ENCODE peak calls at places on chromosomes 2 and 18, in eight cellular contexts. One of them, this sample, is unnamed.
A peak's percentile ranks its signal among the peaks of the same experiment; 100 is the strongest.

GRCh38 chr2:234608946-234609345 is 112.1 kb upstream of the ARL4C start:
- DNase-seq in GM12864: no peak
- DNase-seq in pancreas: no peak
- DNase-seq in cardiac muscle cell: no peak
- DNase-seq in tibial nerve: no peak
- DNase-seq in B cell: no peak
- DNase-seq in adrenal gland: no peak
- DNase-seq in uterus: no peak
- DNase-seq in this sample: no peak

GRCh38 chr2:118838741-118839455 is 8.6 kb downstream of the EN1 start:
- DNase-seq in cardiac muscle cell: no peak
- DNase-seq in tibial nerve: no peak
- DNase-seq in uterus: no peak
- DNase-seq in pancreas: no peak
- DNase-seq in GM12864: no peak
- DNase-seq in B cell: no peak
- DNase-seq in adrenal gland: no peak
- DNase-seq in this sample: no peak

GRCh38 chr2:9390991-9391390 is 32.3 kb downstream of the ITGB1BP1 start:
- DNase-seq in GM12864: no peak
- DNase-seq in cardiac muscle cell: no peak
- DNase-seq in tibial nerve: no peak
- DNase-seq in B cell: no peak
- DNase-seq in uterus: no peak
- DNase-seq in adrenal gland: no peak
- DNase-seq in pancreas: peak; percentile 30
- DNase-seq in this sample: no peak

GRCh38 chr2:38013158-38013752 is 62.7 kb downstream of the CYP1B1 start:
- DNase-seq in pancreas: no peak
- DNase-seq in adrenal gland: no peak
- DNase-seq in B cell: no peak
- DNase-seq in GM12864: no peak
- DNase-seq in cardiac muscle cell: peak; percentile 30
- DNase-seq in uterus: no peak
- DNase-seq in tibial nerve: no peak
- DNase-seq in this sample: no peak

GRCh38 chr2:9330639-9331270 is 92.6 kb downstream of the ITGB1BP1 start:
- DNase-seq in adrenal gland: no peak
- DNase-seq in cardiac muscle cell: no peak
- DNase-seq in GM12864: no peak
- DNase-seq in uterus: no peak
- DNase-seq in tibial nerve: no peak
- DNase-seq in B cell: peak; percentile 22
- DNase-seq in pancreas: no peak
- DNase-seq in this sample: no peak

GRCh38 chr2:123514808-123515207 is 510.3 kb upstream of the CNTNAP5 start:
- DNase-seq in B cell: no peak
- DNase-seq in GM12864: no peak
- DNase-seq in tibial nerve: no peak
- DNase-seq in pancreas: no peak
- DNase-seq in adrenal gland: no peak
- DNase-seq in uterus: no peak
- DNase-seq in cardiac muscle cell: no peak
- DNase-seq in this sample: no peak

GRCh38 chr2:180742809-180743208 is 237.6 kb upstream of the UBE2E3 start:
- DNase-seq in GM12864: no peak
- DNase-seq in tibial nerve: no peak
- DNase-seq in pancreas: no peak
- DNase-seq in cardiac muscle cell: no peak
- DNase-seq in adrenal gland: no peak
- DNase-seq in uterus: no peak
- DNase-seq in B cell: no peak
- DNase-seq in this sample: no peak

GRCh38 chr18:10977042-10977441 is 172.3 kb downstream of the PIEZO2 start:
- DNase-seq in pancreas: no peak
- DNase-seq in B cell: no peak
- DNase-seq in uterus: no peak
- DNase-seq in GM12864: no peak
- DNase-seq in tibial nerve: no peak
- DNase-seq in cardiac muscle cell: no peak
- DNase-seq in adrenal gland: no peak
- DNase-seq in this sample: no peak

GRCh38 chr2:169479257-169480078 is at the start of gene BBS5:
- DNase-seq in cardiac muscle cell: peak; percentile 92
- DNase-seq in pancreas: peak; percentile 88
- DNase-seq in GM12864: peak; percentile 27
- DNase-seq in uterus: peak; percentile 76
- DNase-seq in B cell: peak; percentile 71
- DNase-seq in tibial nerve: peak; percentile 61
- DNase-seq in adrenal gland: peak; percentile 85
- DNase-seq in this sample: peak; percentile 44

GRCh38 chr2:201129044-201129505 is 13.1 kb downstream of the CFLAR start:
- DNase-seq in pancreas: no peak
- DNase-seq in B cell: no peak
- DNase-seq in adrenal gland: no peak
- DNase-seq in cardiac muscle cell: peak; percentile 67
- DNase-seq in GM12864: no peak
- DNase-seq in uterus: no peak
- DNase-seq in tibial nerve: no peak
- DNase-seq in this sample: no peak

GRCh38 chr2:192277494-192278109 is 82.9 kb upstream of the TMEFF2 start:
- DNase-seq in cardiac muscle cell: no peak
- DNase-seq in tibial nerve: no peak
- DNase-seq in GM12864: no peak
- DNase-seq in pancreas: no peak
- DNase-seq in B cell: peak; percentile 2
- DNase-seq in adrenal gland: no peak
- DNase-seq in uterus: no peak
- DNase-seq in this sample: no peak

GRCh38 chr2:191386938-191387536 is 141.8 kb downstream of the MYO1B start:
- DNase-seq in GM12864: no peak
- DNase-seq in B cell: no peak
- DNase-seq in uterus: no peak
- DNase-seq in pancreas: no peak
- DNase-seq in cardiac muscle cell: peak; percentile 66
- DNase-seq in tibial nerve: no peak
- DNase-seq in adrenal gland: no peak
- DNase-seq in this sample: no peak

GRCh38 chr18:75544496-75544895 is 117.0 kb upstream of the SMIM21 start:
- DNase-seq in pancreas: no peak
- DNase-seq in cardiac muscle cell: peak; percentile 52
- DNase-seq in tibial nerve: no peak
- DNase-seq in B cell: no peak
- DNase-seq in GM12864: no peak
- DNase-seq in adrenal gland: no peak
- DNase-seq in uterus: no peak
- DNase-seq in this sample: no peak

GRCh38 chr2:9136997-9137819 is 69.4 kb upstream of the ASAP2 start:
- DNase-seq in uterus: no peak
- DNase-seq in B cell: no peak
- DNase-seq in cardiac muscle cell: no peak
- DNase-seq in GM12864: no peak
- DNase-seq in tibial nerve: no peak
- DNase-seq in adrenal gland: no peak
- DNase-seq in pancreas: no peak
- DNase-seq in this sample: no peak

GRCh38 chr18:11258014-11258413 is 108.6 kb upstream of the PIEZO2 start:
- DNase-seq in uterus: no peak
- DNase-seq in tibial nerve: no peak
- DNase-seq in GM12864: no peak
- DNase-seq in cardiac muscle cell: no peak
- DNase-seq in adrenal gland: no peak
- DNase-seq in B cell: no peak
- DNase-seq in pancreas: no peak
- DNase-seq in this sample: no peak

GRCh38 chr2:1708476-1709334 is 35.6 kb downstream of the PXDN start:
- DNase-seq in pancreas: no peak
- DNase-seq in adrenal gland: no peak
- DNase-seq in GM12864: no peak
- DNase-seq in tibial nerve: no peak
- DNase-seq in B cell: no peak
- DNase-seq in cardiac muscle cell: peak; percentile 52
- DNase-seq in uterus: peak; percentile 16
- DNase-seq in this sample: no peak

GRCh38 chr2:120598416-120598815 is 137.3 kb upstream of the GLI2 start:
- DNase-seq in tibial nerve: no peak
- DNase-seq in B cell: no peak
- DNase-seq in GM12864: no peak
- DNase-seq in pancreas: no peak
- DNase-seq in cardiac muscle cell: no peak
- DNase-seq in uterus: no peak
- DNase-seq in adrenal gland: no peak
- DNase-seq in this sample: no peak

GRCh38 chr2:144513388-144514100 is 6.4 kb downstream of the ZEB2 start:
- DNase-seq in uterus: no peak
- DNase-seq in adrenal gland: peak; percentile 76
- DNase-seq in cardiac muscle cell: peak; percentile 90
- DNase-seq in tibial nerve: no peak
- DNase-seq in B cell: no peak
- DNase-seq in pancreas: no peak
- DNase-seq in GM12864: no peak
- DNase-seq in this sample: peak; percentile 65

GRCh38 chr2:30764021-30764800 is 43.0 kb downstream of the CAPN13 start:
- DNase-seq in adrenal gland: no peak
- DNase-seq in cardiac muscle cell: no peak
- DNase-seq in B cell: no peak
- DNase-seq in pancreas: no peak
- DNase-seq in uterus: no peak
- DNase-seq in GM12864: no peak
- DNase-seq in tibial nerve: no peak
- DNase-seq in this sample: no peak

GRCh38 chr18:50151876-50152275 is 43.1 kb downstream of the MYO5B start:
- DNase-seq in cardiac muscle cell: peak; percentile 84
- DNase-seq in uterus: no peak
- DNase-seq in tibial nerve: no peak
- DNase-seq in adrenal gland: no peak
- DNase-seq in pancreas: no peak
- DNase-seq in B cell: no peak
- DNase-seq in GM12864: no peak
- DNase-seq in this sample: no peak

GRCh38 chr2:121335294-121336290 is 50.6 kb upstream of the TFCP2L1 start:
- DNase-seq in uterus: no peak
- DNase-seq in cardiac muscle cell: no peak
- DNase-seq in adrenal gland: no peak
- DNase-seq in tibial nerve: no peak
- DNase-seq in pancreas: no peak
- DNase-seq in GM12864: no peak
- DNase-seq in B cell: no peak
- DNase-seq in this sample: no peak

DNA sequence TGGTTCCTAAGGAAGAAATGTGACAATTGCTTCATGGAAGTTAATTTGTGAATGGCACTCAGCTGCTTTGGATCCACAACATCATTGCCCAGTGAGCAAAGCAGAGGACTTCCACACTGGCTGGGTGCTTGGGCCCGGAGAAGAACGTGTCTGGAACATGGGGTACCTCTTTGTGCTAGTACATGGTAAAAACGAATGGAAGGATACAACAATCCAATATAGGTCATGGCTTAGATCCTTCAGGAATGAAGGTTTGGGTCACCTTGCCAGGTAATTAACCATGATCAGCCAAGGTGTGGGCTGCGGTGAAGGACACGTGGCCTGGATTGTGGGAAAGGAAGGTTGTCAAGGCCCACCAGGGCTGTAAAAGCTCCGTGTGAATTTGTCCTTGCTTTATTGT is 245.9 kb upstream of the HS6ST1 start:
- DNase-seq in pancreas: no peak
- DNase-seq in adrenal gland: no peak
- DNase-seq in uterus: no peak
- DNase-seq in tibial nerve: no peak
- DNase-seq in cardiac muscle cell: no peak
- DNase-seq in GM12864: no peak
- DNase-seq in B cell: no peak
- DNase-seq in this sample: no peak
- TF ChIP-seq CTCF in pancreas: no peak
- TF ChIP-seq CTCF in adrenal gland: no peak
- TF ChIP-seq CTCF in uterus: no peak
- TF ChIP-seq CTCF in tibial nerve: no peak
- TF ChIP-seq CTCF in cardiac muscle cell: no peak
- TF ChIP-seq CTCF in GM12864: no peak
- TF ChIP-seq CTCF in B cell: no peak
- TF ChIP-seq CTCF in this sample: no peak

GRCh38 chr2:43273477-43273876 is 47.1 kb upstream of the ZFP36L2 start:
- DNase-seq in GM12864: no peak
- DNase-seq in pancreas: no peak
- DNase-seq in cardiac muscle cell: peak; percentile 37
- DNase-seq in uterus: peak; percentile 78
- DNase-seq in adrenal gland: peak; percentile 55
- DNase-seq in B cell: no peak
- DNase-seq in tibial nerve: no peak
- DNase-seq in this sample: no peak

GRCh38 chr2:43269706-43270105 is 43.3 kb upstream of the ZFP36L2 start:
- DNase-seq in pancreas: no peak
- DNase-seq in adrenal gland: peak; percentile 57
- DNase-seq in B cell: no peak
- DNase-seq in cardiac muscle cell: peak; percentile 91
- DNase-seq in tibial nerve: peak; percentile 71
- DNase-seq in GM12864: no peak
- DNase-seq in uterus: peak; percentile 79
- DNase-seq in this sample: no peak

GRCh38 chr2:43270461-43270860 is 44.1 kb upstream of the ZFP36L2 start:
- DNase-seq in GM12864: no peak
- DNase-seq in tibial nerve: no peak
- DNase-seq in cardiac muscle cell: no peak
- DNase-seq in uterus: no peak
- DNase-seq in B cell: no peak
- DNase-seq in adrenal gland: no peak
- DNase-seq in pancreas: no peak
- DNase-seq in this sample: no peak

GRCh38 chr2:43269074-43269572 is 42.7 kb upstream of the ZFP36L2 start:
- DNase-seq in cardiac muscle cell: peak; percentile 98
- DNase-seq in pancreas: no peak
- DNase-seq in GM12864: no peak
- DNase-seq in adrenal gland: peak; percentile 96
- DNase-seq in tibial nerve: peak; percentile 85
- DNase-seq in uterus: peak; percentile 91
- DNase-seq in B cell: no peak
- DNase-seq in this sample: no peak

GRCh38 chr2:43270930-43271615 is 44.7 kb upstream of the ZFP36L2 start:
- DNase-seq in adrenal gland: no peak
- DNase-seq in pancreas: no peak
- DNase-seq in B cell: no peak
- DNase-seq in uterus: no peak
- DNase-seq in tibial nerve: no peak
- DNase-seq in GM12864: no peak
- DNase-seq in cardiac muscle cell: no peak
- DNase-seq in this sample: no peak
- TF ChIP-seq CTCF in adrenal gland: no peak
- TF ChIP-seq CTCF in pancreas: no peak
- TF ChIP-seq CTCF in B cell: no peak
- TF ChIP-seq CTCF in uterus: no peak
- TF ChIP-seq CTCF in tibial nerve: no peak
- TF ChIP-seq CTCF in GM12864: no peak
- TF ChIP-seq CTCF in cardiac muscle cell: peak; percentile 15
- TF ChIP-seq CTCF in this sample: no peak

GRCh38 chr2:75787532-75788132 is 76.9 kb upstream of the GCFC2 start:
- DNase-seq in B cell: peak; percentile 4
- DNase-seq in pancreas: no peak
- DNase-seq in uterus: no peak
- DNase-seq in adrenal gland: no peak
- DNase-seq in GM12864: no peak
- DNase-seq in tibial nerve: no peak
- DNase-seq in cardiac muscle cell: peak; percentile 67
- DNase-seq in this sample: no peak
- TF ChIP-seq CTCF in B cell: peak; percentile 48
- TF ChIP-seq CTCF in pancreas: peak; percentile 29
- TF ChIP-seq CTCF in uterus: no peak
- TF ChIP-seq CTCF in adrenal gland: peak; percentile 55
- TF ChIP-seq CTCF in GM12864: peak; percentile 34
- TF ChIP-seq CTCF in tibial nerve: peak; percentile 28
- TF ChIP-seq CTCF in cardiac muscle cell: peak; percentile 43
- TF ChIP-seq CTCF in this sample: no peak

GRCh38 chr18:66872277-66872676 is 268.4 kb upstream of the CDH19 start:
- DNase-seq in uterus: no peak
- DNase-seq in pancreas: no peak
- DNase-seq in cardiac muscle cell: peak; percentile 41
- DNase-seq in B cell: no peak
- DNase-seq in tibial nerve: no peak
- DNase-seq in GM12864: no peak
- DNase-seq in adrenal gland: no peak
- DNase-seq in this sample: no peak
- TF ChIP-seq CTCF in uterus: no peak
- TF ChIP-seq CTCF in pancreas: no peak
- TF ChIP-seq CTCF in cardiac muscle cell: peak; percentile 20
- TF ChIP-seq CTCF in B cell: no peak
- TF ChIP-seq CTCF in tibial nerve: peak; percentile 8
- TF ChIP-seq CTCF in GM12864: no peak
- TF ChIP-seq CTCF in adrenal gland: peak; percentile 23
- TF ChIP-seq CTCF in this sample: no peak